ENCODE peak calls at places on chromosomes 3 and 15, in nine cellular contexts. P is heart right ventricle, Q is HepG2, Z is brain microvascular endothelial cell, B is K562, A is suprapubic skin, F is astrocyte of the spinal cord, T is cardiac fibroblast, N is lower lobe of right lung. X is an unnamed sample.

GRCh38 chr3:152737021-152737908 is 97.7 kb upstream of the P2RY1 start:
- DNase-seq in P (peak; percentile 11), B (no peak), Z (peak; percentile 54), T (peak; percentile 81), F (peak; percentile 89), Q (no peak), N (no peak), A (no peak), X (peak; percentile 90)

GRCh38 chr15:39188930-39189329 is 391.9 kb upstream of the THBS1 start:
- DNase-seq in F (peak; percentile 94), A (no peak), B (no peak), Z (peak; percentile 82), Q (peak; percentile 37), P (no peak), N (no peak), T (peak; percentile 86), X (peak; percentile 97)

GRCh38 chr3:187902041-187902471 is 156.8 kb upstream of the BCL6 start:
- DNase-seq in A (no peak), P (no peak), T (no peak), N (peak; percentile 49), F (no peak), Z (no peak), Q (no peak), B (no peak), X (no peak)

GRCh38 chr15:66570842-66571241 is 5.0 kb upstream of the LCTL start:
- DNase-seq in Z (no peak), B (no peak), A (peak; percentile 36), P (no peak), Q (no peak), N (no peak), T (no peak), F (no peak), X (no peak)

GRCh38 chr3:126488205-126488604 is 12.5 kb upstream of the ZXDC start:
- DNase-seq in N (peak; percentile 30), P (no peak), Q (no peak), T (no peak), Z (no peak), F (no peak), A (no peak), B (no peak), X (no peak)

GRCh38 chr3:17714473-17714872 is 28.0 kb downstream of the TBC1D5 start:
- DNase-seq in B (no peak), P (no peak), Q (no peak), T (no peak), Z (no peak), N (no peak), F (no peak), A (no peak), X (no peak)

GRCh38 chr3:194984026-194984425 is 286.9 kb downstream of the XXYLT1 start:
- DNase-seq in B (no peak), A (no peak), F (no peak), Q (no peak), T (no peak), Z (no peak), P (no peak), N (no peak), X (no peak)

GRCh38 chr15:74400915-74401757 is 32.6 kb downstream of the SEMA7A start:
- DNase-seq in N (no peak), B (no peak), P (no peak), Q (no peak), F (peak; percentile 49), Z (no peak), T (no peak), A (no peak), X (peak; percentile 80)

GRCh38 chr3:64342940-64343691 is 117.8 kb upstream of the PRICKLE2 start:
- DNase-seq in N (no peak), Z (peak; percentile 87), A (no peak), B (no peak), Q (peak; percentile 13), P (no peak), T (peak; percentile 89), F (peak; percentile 87), X (peak; percentile 90)

GRCh38 chr3:33184863-33185262 is 33.7 kb downstream of the SUSD5 start:
- DNase-seq in T (no peak), B (no peak), F (no peak), N (no peak), Z (no peak), A (no peak), Q (peak; percentile 70), P (no peak), X (no peak)

GRCh38 chr15:53296603-53297002 is 462.9 kb downstream of the WDR72 start:
- DNase-seq in F (no peak), A (no peak), N (no peak), Z (no peak), Q (peak; percentile 18), P (no peak), T (no peak), B (no peak), X (no peak)

GRCh38 chr3:12796171-12797123 is at the start of gene CAND2:
- DNase-seq in F (peak; percentile 51), Z (peak; percentile 5), N (peak; percentile 69), P (peak; percentile 75), T (peak; percentile 49), B (peak; percentile 78), A (peak; percentile 71), Q (no peak), X (peak; percentile 22)

GRCh38 chr3:132262956-132263355 is 54.3 kb upstream of the ACP3 start:
- DNase-seq in Z (no peak), P (no peak), A (no peak), N (no peak), Q (no peak), B (no peak), F (no peak), T (no peak), X (no peak)

GRCh38 chr15:49895337-49896223 is 223.5 kb downstream of the ATP8B4 start:
- DNase-seq in Z (peak; percentile 29), A (no peak), Q (no peak), T (peak; percentile 83), N (no peak), F (peak; percentile 74), P (no peak), B (no peak), X (no peak)

GRCh38 chr3:78905700-78906099 is 862.1 kb downstream of the ROBO1 start:
- DNase-seq in A (no peak), T (no peak), P (no peak), Q (no peak), B (no peak), Z (no peak), F (no peak), N (no peak), X (no peak)

GRCh38 chr3:54951405-54951804 is 23.5 kb upstream of the LRTM1 start:
- DNase-seq in Z (peak; percentile 85), B (peak; percentile 25), T (peak; percentile 90), N (peak; percentile 55), Q (peak; percentile 3), P (peak; percentile 71), A (peak; percentile 77), F (peak; percentile 95), X (peak; percentile 55)

GRCh38 chr3:10992017-10992945 is at the start of gene SLC6A1:
- DNase-seq in F (no peak), P (peak; percentile 26), Q (no peak), T (peak; percentile 9), B (no peak), N (no peak), A (no peak), Z (no peak), X (no peak)
- TF ChIP-seq CTCF in F (no peak), P (no peak), Q (no peak), T (no peak), B (no peak), N (no peak), A (no peak), Z (peak; percentile 37), X (no peak)

GRCh38 chr3:113555138-113555537 is 22.8 kb downstream of the SIDT1 start:
- DNase-seq in Q (peak; percentile 92), Z (no peak), T (no peak), N (no peak), F (no peak), A (no peak), B (no peak), P (no peak), X (no peak)

GRCh38 chr3:113560265-113560664 is 27.9 kb downstream of the SIDT1 start:
- DNase-seq in Q (no peak), T (no peak), F (no peak), P (no peak), N (no peak), Z (no peak), A (no peak), B (no peak), X (no peak)

GRCh38 chr3:113559011-113559410 is 26.7 kb downstream of the SIDT1 start:
- DNase-seq in Q (no peak), N (no peak), F (no peak), T (no peak), B (no peak), A (no peak), Z (no peak), P (no peak), X (peak; percentile 59)

GRCh38 chr3:113556556-113557335 is 24.4 kb downstream of the SIDT1 start:
- DNase-seq in N (no peak), Q (peak; percentile 38), F (no peak), Z (no peak), B (no peak), A (no peak), P (no peak), T (no peak), X (peak; percentile 6)

DNA sequence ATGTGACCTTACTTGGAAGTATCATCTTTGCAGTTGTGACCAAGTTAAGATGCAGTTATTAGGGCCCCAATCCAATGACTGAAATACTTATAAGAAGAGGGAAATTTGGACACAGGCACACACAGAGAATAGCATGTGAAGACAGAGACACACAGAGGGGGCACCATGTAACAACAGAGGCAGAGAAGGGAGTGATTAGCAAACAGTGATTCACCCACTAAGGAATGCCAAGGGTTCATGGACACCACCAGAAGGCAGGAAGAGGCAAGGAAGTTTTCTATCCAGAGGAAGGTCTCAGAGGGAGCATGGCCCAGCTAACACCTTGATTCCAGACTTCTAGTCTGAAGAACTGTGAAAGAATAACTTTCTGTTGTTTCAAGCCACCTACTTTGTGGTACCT is 25.0 kb downstream of the SIDT1 start:
- DNase-seq in N (no peak), Z (peak; percentile 58), Q (peak; percentile 67), P (no peak), T (peak; percentile 34), A (no peak), B (no peak), F (peak; percentile 23), X (peak; percentile 83)
- H3K4me3 ChIP-seq in N (no peak overlapping the region), Z (no peak overlapping the region), Q (no peak overlapping the region), P (no peak overlapping the region), T (no peak overlapping the region), A (no peak overlapping the region), B (no peak overlapping the region), F (no peak overlapping the region), X (no peak overlapping the region)

DNA sequence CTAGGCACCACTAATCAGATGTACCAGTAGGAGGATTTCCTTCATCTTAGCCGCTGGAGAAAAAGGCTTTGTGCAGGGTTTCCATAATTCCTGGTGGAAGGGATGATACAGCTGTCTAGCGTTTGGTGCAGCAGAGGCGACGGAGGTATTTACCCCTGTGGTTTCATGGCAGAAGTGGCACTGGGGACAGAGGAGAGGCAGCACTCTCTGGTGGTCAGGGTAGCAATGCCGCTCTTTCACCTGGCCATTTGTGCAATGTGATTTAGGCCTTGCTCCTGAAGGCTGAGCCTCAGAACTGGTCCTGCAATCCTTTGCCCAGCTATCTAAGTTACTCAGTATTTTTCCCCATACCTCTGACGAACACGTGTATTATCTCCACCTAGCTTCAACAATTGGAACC is 47.1 kb upstream of the BNIP2 start:
- DNase-seq in A (no peak), Q (no peak), B (no peak), N (no peak), P (no peak), T (no peak), F (no peak), Z (no peak), X (peak; percentile 48)
- TF ChIP-seq CTCF in A (no peak), Q (no peak), B (peak; percentile 12), N (no peak), P (peak; percentile 25), T (no peak), F (no peak), Z (no peak), X (peak; percentile 62)

GRCh38 chr15:60399931-60400330 is 2.1 kb upstream of the ANXA2 start:
- DNase-seq in N (no peak), F (peak; percentile 71), Z (no peak), B (no peak), A (no peak), T (peak; percentile 48), Q (no peak), P (no peak), X (peak; percentile 61)
- H3K4me3 ChIP-seq in N (no peak overlapping the region), F (no peak overlapping the region), Z (no peak overlapping the region), B (no peak overlapping the region), A (no peak overlapping the region), T (no peak overlapping the region), Q (peak overlapping the region; percentile 65), P (no peak overlapping the region), X (no peak overlapping the region)

X was measured in epithelial cell of esophagus.